ENCODE peak calls at places on chromosomes 2 and 18, in ten cellular contexts. One of them, this sample, is unnamed.

GRCh38 chr18:48569915-48570264 is 31.1 kb downstream of the CTIF start:
- DNase-seq in colonic mucosa: no peak
- DNase-seq in fibroblast of lung: no peak
- DNase-seq in dorsolateral prefrontal cortex: no peak
- DNase-seq in SJSA1: no peak
- DNase-seq in bronchial epithelial cell: no peak
- DNase-seq in IMR-90: no peak
- DNase-seq in cardiac fibroblast: no peak
- DNase-seq in skeletal muscle cell: no peak
- DNase-seq in kidney: peak
- DNase-seq in this sample: no peak

GRCh38 chr18:41939326-41939725 is 15.7 kb upstream of the PIK3C3 start:
- DNase-seq in colonic mucosa: no peak
- DNase-seq in fibroblast of lung: no peak
- DNase-seq in dorsolateral prefrontal cortex: no peak
- DNase-seq in SJSA1: no peak
- DNase-seq in bronchial epithelial cell: no peak
- DNase-seq in IMR-90: peak
- DNase-seq in cardiac fibroblast: peak
- DNase-seq in skeletal muscle cell: no peak
- DNase-seq in kidney: no peak
- DNase-seq in this sample: peak

GRCh38 chr2:43196773-43197567 is 29.4 kb downstream of the ZFP36L2 start:
- DNase-seq in colonic mucosa: no peak
- DNase-seq in fibroblast of lung: no peak
- DNase-seq in dorsolateral prefrontal cortex: no peak
- DNase-seq in SJSA1: no peak
- DNase-seq in bronchial epithelial cell: no peak
- DNase-seq in IMR-90: peak
- DNase-seq in cardiac fibroblast: no peak
- DNase-seq in skeletal muscle cell: peak
- DNase-seq in kidney: no peak
- DNase-seq in this sample: no peak

GRCh38 chr18:79574938-79575525 is 104.6 kb upstream of the CTDP1 start:
- DNase-seq in colonic mucosa: peak
- DNase-seq in fibroblast of lung: no peak
- DNase-seq in dorsolateral prefrontal cortex: no peak
- DNase-seq in SJSA1: peak
- DNase-seq in bronchial epithelial cell: no peak
- DNase-seq in IMR-90: no peak
- DNase-seq in cardiac fibroblast: no peak
- DNase-seq in skeletal muscle cell: no peak
- DNase-seq in kidney: peak
- DNase-seq in this sample: no peak

GRCh38 chr2:126907671-126908070 is 9.0 kb downstream of the TEX51 start:
- DNase-seq in colonic mucosa: peak
- DNase-seq in fibroblast of lung: no peak
- DNase-seq in dorsolateral prefrontal cortex: no peak
- DNase-seq in SJSA1: peak
- DNase-seq in bronchial epithelial cell: no peak
- DNase-seq in IMR-90: no peak
- DNase-seq in cardiac fibroblast: no peak
- DNase-seq in skeletal muscle cell: no peak
- DNase-seq in kidney: peak
- DNase-seq in this sample: no peak

GRCh38 chr2:193350509-193350908 is 1155.8 kb upstream of the TMEFF2 start:
- DNase-seq in colonic mucosa: no peak
- DNase-seq in fibroblast of lung: no peak
- DNase-seq in dorsolateral prefrontal cortex: no peak
- DNase-seq in SJSA1: no peak
- DNase-seq in bronchial epithelial cell: peak
- DNase-seq in IMR-90: no peak
- DNase-seq in cardiac fibroblast: no peak
- DNase-seq in skeletal muscle cell: no peak
- DNase-seq in kidney: no peak
- DNase-seq in this sample: peak

GRCh38 chr18:6219116-6219717 is 195.5 kb downstream of the L3MBTL4 start:
- DNase-seq in colonic mucosa: no peak
- DNase-seq in fibroblast of lung: peak
- DNase-seq in dorsolateral prefrontal cortex: no peak
- DNase-seq in SJSA1: peak
- DNase-seq in bronchial epithelial cell: no peak
- DNase-seq in IMR-90: peak
- DNase-seq in cardiac fibroblast: peak
- DNase-seq in skeletal muscle cell: peak
- DNase-seq in kidney: no peak
- DNase-seq in this sample: no peak

GRCh38 chr18:63097198-63097597 is 222.4 kb downstream of the BCL2 start:
- DNase-seq in colonic mucosa: no peak
- DNase-seq in fibroblast of lung: no peak
- DNase-seq in dorsolateral prefrontal cortex: no peak
- DNase-seq in SJSA1: no peak
- DNase-seq in bronchial epithelial cell: no peak
- DNase-seq in IMR-90: no peak
- DNase-seq in cardiac fibroblast: no peak
- DNase-seq in skeletal muscle cell: no peak
- DNase-seq in kidney: no peak
- DNase-seq in this sample: no peak

GRCh38 chr2:118844261-118845004 is 3.0 kb downstream of the EN1 start:
- DNase-seq in colonic mucosa: no peak
- DNase-seq in fibroblast of lung: no peak
- DNase-seq in dorsolateral prefrontal cortex: no peak
- DNase-seq in SJSA1: no peak
- DNase-seq in bronchial epithelial cell: no peak
- DNase-seq in IMR-90: no peak
- DNase-seq in cardiac fibroblast: no peak
- DNase-seq in skeletal muscle cell: no peak
- DNase-seq in kidney: no peak
- DNase-seq in this sample: no peak

GRCh38 chr2:142220901-142221300 is 90.1 kb upstream of the LRP1B start:
- DNase-seq in colonic mucosa: no peak
- DNase-seq in fibroblast of lung: peak
- DNase-seq in dorsolateral prefrontal cortex: no peak
- DNase-seq in SJSA1: no peak
- DNase-seq in bronchial epithelial cell: peak
- DNase-seq in IMR-90: no peak
- DNase-seq in cardiac fibroblast: peak
- DNase-seq in skeletal muscle cell: peak
- DNase-seq in kidney: no peak
- DNase-seq in this sample: peak

GRCh38 chr18:76428396-76429261 is 66.4 kb downstream of the ZNF516 start:
- DNase-seq in colonic mucosa: no peak
- DNase-seq in fibroblast of lung: no peak
- DNase-seq in dorsolateral prefrontal cortex: no peak
- DNase-seq in SJSA1: no peak
- DNase-seq in bronchial epithelial cell: no peak
- DNase-seq in IMR-90: peak
- DNase-seq in cardiac fibroblast: peak
- DNase-seq in skeletal muscle cell: no peak
- DNase-seq in kidney: peak
- DNase-seq in this sample: peak

GRCh38 chr18:55301836-55302235 is 286.2 kb downstream of the TCF4 start:
- DNase-seq in colonic mucosa: no peak
- DNase-seq in fibroblast of lung: peak
- DNase-seq in dorsolateral prefrontal cortex: no peak
- DNase-seq in SJSA1: no peak
- DNase-seq in bronchial epithelial cell: no peak
- DNase-seq in IMR-90: no peak
- DNase-seq in cardiac fibroblast: no peak
- DNase-seq in skeletal muscle cell: no peak
- DNase-seq in kidney: no peak
- DNase-seq in this sample: no peak

DNA sequence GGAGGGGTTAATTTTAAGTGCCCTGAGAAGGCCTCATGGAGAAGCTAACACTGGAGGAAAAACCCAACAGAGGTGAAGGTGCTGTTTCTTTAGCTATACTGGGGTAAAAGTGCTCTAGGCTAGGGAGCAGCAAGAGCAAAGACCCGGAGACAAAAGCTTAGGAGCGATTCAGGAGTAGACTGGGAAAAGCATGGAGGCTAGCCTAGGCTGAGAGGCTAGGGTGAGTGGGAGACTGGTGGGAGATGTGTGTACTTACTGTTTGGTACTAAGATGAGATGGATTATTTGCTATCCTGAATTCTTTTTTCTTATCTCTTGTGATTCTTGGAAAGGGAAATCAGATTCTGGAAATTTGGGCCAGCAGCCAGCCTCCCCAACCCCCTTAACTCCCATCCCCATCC is 2.0 kb downstream of the GIGYF2 start:
- DNase-seq in colonic mucosa: no peak
- DNase-seq in fibroblast of lung: no peak
- DNase-seq in dorsolateral prefrontal cortex: no peak
- DNase-seq in SJSA1: peak
- DNase-seq in bronchial epithelial cell: no peak
- DNase-seq in IMR-90: no peak
- DNase-seq in cardiac fibroblast: no peak
- DNase-seq in skeletal muscle cell: no peak
- DNase-seq in kidney: no peak
- DNase-seq in this sample: no peak
- H3K4me3 ChIP-seq in colonic mucosa: no peak
- H3K4me3 ChIP-seq in fibroblast of lung: peak
- H3K4me3 ChIP-seq in dorsolateral prefrontal cortex: peak
- H3K4me3 ChIP-seq in SJSA1: no peak
- H3K4me3 ChIP-seq in bronchial epithelial cell: no peak
- H3K4me3 ChIP-seq in IMR-90: no peak
- H3K4me3 ChIP-seq in cardiac fibroblast: peak
- H3K4me3 ChIP-seq in skeletal muscle cell: peak
- H3K4me3 ChIP-seq in kidney: peak
- H3K4me3 ChIP-seq in this sample: peak

GRCh38 chr2:15943914-15944313 is 3.6 kb downstream of the MYCN start:
- DNase-seq in colonic mucosa: peak
- DNase-seq in fibroblast of lung: peak
- DNase-seq in dorsolateral prefrontal cortex: no peak
- DNase-seq in SJSA1: no peak
- DNase-seq in bronchial epithelial cell: no peak
- DNase-seq in IMR-90: no peak
- DNase-seq in cardiac fibroblast: peak
- DNase-seq in skeletal muscle cell: peak
- DNase-seq in kidney: no peak
- DNase-seq in this sample: no peak

GRCh38 chr2:15946983-15947382 is 6.6 kb downstream of the MYCN start:
- DNase-seq in colonic mucosa: no peak
- DNase-seq in fibroblast of lung: no peak
- DNase-seq in dorsolateral prefrontal cortex: no peak
- DNase-seq in SJSA1: no peak
- DNase-seq in bronchial epithelial cell: no peak
- DNase-seq in IMR-90: no peak
- DNase-seq in cardiac fibroblast: no peak
- DNase-seq in skeletal muscle cell: no peak
- DNase-seq in kidney: no peak
- DNase-seq in this sample: no peak

GRCh38 chr2:15947431-15947830 is 7.1 kb downstream of the MYCN start:
- DNase-seq in colonic mucosa: no peak
- DNase-seq in fibroblast of lung: no peak
- DNase-seq in dorsolateral prefrontal cortex: no peak
- DNase-seq in SJSA1: no peak
- DNase-seq in bronchial epithelial cell: no peak
- DNase-seq in IMR-90: no peak
- DNase-seq in cardiac fibroblast: no peak
- DNase-seq in skeletal muscle cell: no peak
- DNase-seq in kidney: no peak
- DNase-seq in this sample: no peak

GRCh38 chr2:15944325-15945017 is 4.1 kb downstream of the MYCN start:
- DNase-seq in colonic mucosa: no peak
- DNase-seq in fibroblast of lung: no peak
- DNase-seq in dorsolateral prefrontal cortex: no peak
- DNase-seq in SJSA1: no peak
- DNase-seq in bronchial epithelial cell: no peak
- DNase-seq in IMR-90: no peak
- DNase-seq in cardiac fibroblast: no peak
- DNase-seq in skeletal muscle cell: no peak
- DNase-seq in kidney: no peak
- DNase-seq in this sample: no peak

GRCh38 chr2:15945909-15946705 is 5.8 kb downstream of the MYCN start:
- DNase-seq in colonic mucosa: no peak
- DNase-seq in fibroblast of lung: no peak
- DNase-seq in dorsolateral prefrontal cortex: no peak
- DNase-seq in SJSA1: peak
- DNase-seq in bronchial epithelial cell: no peak
- DNase-seq in IMR-90: no peak
- DNase-seq in cardiac fibroblast: no peak
- DNase-seq in skeletal muscle cell: no peak
- DNase-seq in kidney: no peak
- DNase-seq in this sample: no peak
- H3K4me3 ChIP-seq in colonic mucosa: no peak
- H3K4me3 ChIP-seq in fibroblast of lung: no peak
- H3K4me3 ChIP-seq in dorsolateral prefrontal cortex: no peak
- H3K4me3 ChIP-seq in SJSA1: no peak
- H3K4me3 ChIP-seq in bronchial epithelial cell: no peak
- H3K4me3 ChIP-seq in IMR-90: no peak
- H3K4me3 ChIP-seq in cardiac fibroblast: no peak
- H3K4me3 ChIP-seq in skeletal muscle cell: no peak
- H3K4me3 ChIP-seq in kidney: no peak
- H3K4me3 ChIP-seq in this sample: no peak

DNA sequence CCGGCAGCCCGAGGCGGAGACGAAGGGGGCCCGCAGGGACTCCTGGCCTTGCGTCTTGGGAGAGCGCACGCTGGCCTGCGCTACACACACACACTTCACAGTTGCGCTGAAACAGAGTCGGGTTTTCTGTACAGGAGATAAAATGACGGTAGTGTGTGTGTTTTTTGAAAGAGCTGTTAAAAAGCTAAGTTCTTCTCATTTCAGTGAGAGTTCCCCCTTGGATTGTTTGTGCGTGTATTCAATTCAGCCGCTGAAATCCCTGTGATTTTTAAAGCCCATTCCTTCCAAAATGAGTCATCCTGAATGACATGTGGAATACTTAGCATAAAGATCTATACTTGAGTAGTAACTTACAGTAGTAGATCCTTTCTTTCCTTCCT is 18.3 kb upstream of the SOX11 start:
- DNase-seq in colonic mucosa: no peak
- DNase-seq in fibroblast of lung: peak
- DNase-seq in dorsolateral prefrontal cortex: no peak
- DNase-seq in SJSA1: no peak
- DNase-seq in bronchial epithelial cell: no peak
- DNase-seq in IMR-90: peak
- DNase-seq in cardiac fibroblast: no peak
- DNase-seq in skeletal muscle cell: no peak
- DNase-seq in kidney: no peak
- DNase-seq in this sample: no peak
- H3K4me3 ChIP-seq in colonic mucosa: no peak
- H3K4me3 ChIP-seq in fibroblast of lung: no peak
- H3K4me3 ChIP-seq in dorsolateral prefrontal cortex: no peak
- H3K4me3 ChIP-seq in SJSA1: no peak
- H3K4me3 ChIP-seq in bronchial epithelial cell: no peak
- H3K4me3 ChIP-seq in IMR-90: peak
- H3K4me3 ChIP-seq in cardiac fibroblast: no peak
- H3K4me3 ChIP-seq in skeletal muscle cell: peak
- H3K4me3 ChIP-seq in kidney: no peak
- H3K4me3 ChIP-seq in this sample: no peak

DNA sequence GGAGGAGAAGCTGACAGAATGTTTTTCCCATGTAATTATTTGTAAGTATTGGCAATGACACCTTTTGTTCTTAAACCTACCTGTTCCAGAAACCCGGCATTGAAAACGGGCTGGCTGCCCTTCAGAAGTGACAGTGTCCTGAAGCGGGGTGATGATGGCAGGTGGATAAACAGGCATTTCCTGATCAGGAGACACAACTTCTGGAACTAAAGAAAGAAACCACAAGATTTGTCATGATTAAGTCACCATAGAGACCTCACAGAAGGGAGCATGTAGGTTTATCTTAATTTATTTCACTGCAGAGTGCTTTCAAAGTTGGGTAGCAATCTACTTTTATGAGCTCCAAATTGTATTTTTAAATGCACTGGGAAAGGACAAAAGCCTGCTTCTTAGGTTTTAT is 43.1 kb downstream of the TTN start:
- DNase-seq in colonic mucosa: no peak
- DNase-seq in fibroblast of lung: no peak
- DNase-seq in dorsolateral prefrontal cortex: no peak
- DNase-seq in SJSA1: no peak
- DNase-seq in bronchial epithelial cell: peak
- DNase-seq in IMR-90: no peak
- DNase-seq in cardiac fibroblast: peak
- DNase-seq in skeletal muscle cell: no peak
- DNase-seq in kidney: no peak
- DNase-seq in this sample: peak
- H3K4me3 ChIP-seq in colonic mucosa: no peak
- H3K4me3 ChIP-seq in fibroblast of lung: no peak
- H3K4me3 ChIP-seq in dorsolateral prefrontal cortex: no peak
- H3K4me3 ChIP-seq in SJSA1: no peak
- H3K4me3 ChIP-seq in bronchial epithelial cell: no peak
- H3K4me3 ChIP-seq in IMR-90: no peak
- H3K4me3 ChIP-seq in cardiac fibroblast: no peak
- H3K4me3 ChIP-seq in skeletal muscle cell: no peak
- H3K4me3 ChIP-seq in kidney: no peak
- H3K4me3 ChIP-seq in this sample: no peak